ENCODE peak calls at places on chromosomes 16 and 17, in seven cellular contexts. One of them, this sample, is unnamed.

GRCh38 chr16:10788665-10789064 is 29.9 kb downstream of the TVP23A start:
- DNase-seq in cardiac fibroblast: no peak
- DNase-seq in neural progenitor cell: no peak
- DNase-seq in fibroblast of pulmonary artery: no peak
- DNase-seq in BJ: no peak
- DNase-seq in CD8-positive, alpha-beta T cell: no peak
- DNase-seq in heart right ventricle: no peak
- DNase-seq in this sample: no peak

GRCh38 chr17:57234252-57235092 is 21.9 kb upstream of the MSI2 start:
- DNase-seq in cardiac fibroblast: no peak
- DNase-seq in neural progenitor cell: peak
- DNase-seq in fibroblast of pulmonary artery: no peak
- DNase-seq in BJ: no peak
- DNase-seq in CD8-positive, alpha-beta T cell: no peak
- DNase-seq in heart right ventricle: no peak
- DNase-seq in this sample: no peak

GRCh38 chr17:9522074-9522473 is 53.5 kb downstream of the STX8 start:
- DNase-seq in cardiac fibroblast: peak
- DNase-seq in neural progenitor cell: peak
- DNase-seq in fibroblast of pulmonary artery: peak
- DNase-seq in BJ: no peak
- DNase-seq in CD8-positive, alpha-beta T cell: no peak
- DNase-seq in heart right ventricle: no peak
- DNase-seq in this sample: peak

GRCh38 chr17:76405967-76406647 is 21.7 kb downstream of the SPHK1 start:
- DNase-seq in cardiac fibroblast: peak
- DNase-seq in neural progenitor cell: no peak
- DNase-seq in fibroblast of pulmonary artery: no peak
- DNase-seq in BJ: no peak
- DNase-seq in CD8-positive, alpha-beta T cell: no peak
- DNase-seq in heart right ventricle: peak
- DNase-seq in this sample: no peak

GRCh38 chr16:54118846-54119245 is 167.7 kb downstream of the IRX3 start:
- DNase-seq in cardiac fibroblast: peak
- DNase-seq in neural progenitor cell: no peak
- DNase-seq in fibroblast of pulmonary artery: peak
- DNase-seq in BJ: no peak
- DNase-seq in CD8-positive, alpha-beta T cell: no peak
- DNase-seq in heart right ventricle: no peak
- DNase-seq in this sample: peak

GRCh38 chr17:42849451-42850157 is 1.4 kb upstream of the AOC3 start:
- DNase-seq in cardiac fibroblast: no peak
- DNase-seq in neural progenitor cell: no peak
- DNase-seq in fibroblast of pulmonary artery: no peak
- DNase-seq in BJ: no peak
- DNase-seq in CD8-positive, alpha-beta T cell: no peak
- DNase-seq in heart right ventricle: no peak
- DNase-seq in this sample: peak

GRCh38 chr17:38601539-38602351 is 4.0 kb downstream of the SRCIN1 start:
- DNase-seq in cardiac fibroblast: no peak
- DNase-seq in neural progenitor cell: peak
- DNase-seq in fibroblast of pulmonary artery: no peak
- DNase-seq in BJ: no peak
- DNase-seq in CD8-positive, alpha-beta T cell: no peak
- DNase-seq in heart right ventricle: no peak
- DNase-seq in this sample: no peak

GRCh38 chr16:31200821-31201510 is 1.6 kb downstream of the PYCARD start:
- DNase-seq in cardiac fibroblast: peak
- DNase-seq in neural progenitor cell: no peak
- DNase-seq in fibroblast of pulmonary artery: no peak
- DNase-seq in BJ: no peak
- DNase-seq in CD8-positive, alpha-beta T cell: peak
- DNase-seq in heart right ventricle: no peak
- DNase-seq in this sample: peak

GRCh38 chr16:30382398-30383015 is at the start of gene SEPTIN1:
- DNase-seq in cardiac fibroblast: no peak
- DNase-seq in neural progenitor cell: no peak
- DNase-seq in fibroblast of pulmonary artery: no peak
- DNase-seq in BJ: no peak
- DNase-seq in CD8-positive, alpha-beta T cell: peak
- DNase-seq in heart right ventricle: no peak
- DNase-seq in this sample: no peak

GRCh38 chr16:88686439-88687253 is at the start of gene SNAI3:
- DNase-seq in cardiac fibroblast: peak
- DNase-seq in neural progenitor cell: peak
- DNase-seq in fibroblast of pulmonary artery: peak
- DNase-seq in BJ: no peak
- DNase-seq in CD8-positive, alpha-beta T cell: peak
- DNase-seq in heart right ventricle: peak
- DNase-seq in this sample: peak

GRCh38 chr16:89409161-89409711 is 81.1 kb downstream of the ANKRD11 start:
- DNase-seq in cardiac fibroblast: peak
- DNase-seq in neural progenitor cell: no peak
- DNase-seq in fibroblast of pulmonary artery: peak
- DNase-seq in BJ: no peak
- DNase-seq in CD8-positive, alpha-beta T cell: peak
- DNase-seq in heart right ventricle: no peak
- DNase-seq in this sample: peak

GRCh38 chr16:25270577-25270976 is 12.9 kb upstream of the ZKSCAN2 start:
- DNase-seq in cardiac fibroblast: no peak
- DNase-seq in neural progenitor cell: no peak
- DNase-seq in fibroblast of pulmonary artery: no peak
- DNase-seq in BJ: no peak
- DNase-seq in CD8-positive, alpha-beta T cell: no peak
- DNase-seq in heart right ventricle: no peak
- DNase-seq in this sample: peak

GRCh38 chr16:1640261-1640956 is 28.2 kb downstream of the CRAMP1 start:
- DNase-seq in cardiac fibroblast: no peak
- DNase-seq in neural progenitor cell: no peak
- DNase-seq in fibroblast of pulmonary artery: no peak
- DNase-seq in BJ: no peak
- DNase-seq in CD8-positive, alpha-beta T cell: no peak
- DNase-seq in heart right ventricle: no peak
- DNase-seq in this sample: no peak

GRCh38 chr16:68752602-68753001 is 15.5 kb downstream of the CDH1 start:
- DNase-seq in cardiac fibroblast: no peak
- DNase-seq in neural progenitor cell: no peak
- DNase-seq in fibroblast of pulmonary artery: no peak
- DNase-seq in BJ: no peak
- DNase-seq in CD8-positive, alpha-beta T cell: no peak
- DNase-seq in heart right ventricle: no peak
- DNase-seq in this sample: no peak

GRCh38 chr17:7497228-7497627 is 13.1 kb downstream of the POLR2A start:
- DNase-seq in cardiac fibroblast: no peak
- DNase-seq in neural progenitor cell: no peak
- DNase-seq in fibroblast of pulmonary artery: no peak
- DNase-seq in BJ: no peak
- DNase-seq in CD8-positive, alpha-beta T cell: no peak
- DNase-seq in heart right ventricle: no peak
- DNase-seq in this sample: no peak

GRCh38 chr16:30076276-30076791 is 540 bp downstream of the PPP4C start:
- DNase-seq in cardiac fibroblast: no peak
- DNase-seq in neural progenitor cell: no peak
- DNase-seq in fibroblast of pulmonary artery: no peak
- DNase-seq in BJ: no peak
- DNase-seq in CD8-positive, alpha-beta T cell: no peak
- DNase-seq in heart right ventricle: no peak
- DNase-seq in this sample: peak

GRCh38 chr17:41394254-41395016 is 3.0 kb downstream of the KRT31 start:
- DNase-seq in cardiac fibroblast: no peak
- DNase-seq in neural progenitor cell: no peak
- DNase-seq in fibroblast of pulmonary artery: no peak
- DNase-seq in BJ: no peak
- DNase-seq in CD8-positive, alpha-beta T cell: no peak
- DNase-seq in heart right ventricle: no peak
- DNase-seq in this sample: no peak

GRCh38 chr17:16352838-16353701 is at the start of gene CENPV:
- DNase-seq in cardiac fibroblast: no peak
- DNase-seq in neural progenitor cell: peak
- DNase-seq in fibroblast of pulmonary artery: peak
- DNase-seq in BJ: no peak
- DNase-seq in CD8-positive, alpha-beta T cell: peak
- DNase-seq in heart right ventricle: peak
- DNase-seq in this sample: peak

GRCh38 chr16:49003022-49003421 is 278.6 kb downstream of the CBLN1 start:
- DNase-seq in cardiac fibroblast: no peak
- DNase-seq in neural progenitor cell: no peak
- DNase-seq in fibroblast of pulmonary artery: no peak
- DNase-seq in BJ: no peak
- DNase-seq in CD8-positive, alpha-beta T cell: no peak
- DNase-seq in heart right ventricle: no peak
- DNase-seq in this sample: no peak

GRCh38 chr16:48999034-48999433 is 282.6 kb downstream of the CBLN1 start:
- DNase-seq in cardiac fibroblast: no peak
- DNase-seq in neural progenitor cell: no peak
- DNase-seq in fibroblast of pulmonary artery: no peak
- DNase-seq in BJ: no peak
- DNase-seq in CD8-positive, alpha-beta T cell: no peak
- DNase-seq in heart right ventricle: no peak
- DNase-seq in this sample: no peak

GRCh38 chr16:48997946-48998345 is 283.7 kb downstream of the CBLN1 start:
- DNase-seq in cardiac fibroblast: no peak
- DNase-seq in neural progenitor cell: no peak
- DNase-seq in fibroblast of pulmonary artery: no peak
- DNase-seq in BJ: no peak
- DNase-seq in CD8-positive, alpha-beta T cell: no peak
- DNase-seq in heart right ventricle: no peak
- DNase-seq in this sample: no peak

GRCh38 chr16:48999508-48999907 is 282.1 kb downstream of the CBLN1 start:
- DNase-seq in cardiac fibroblast: no peak
- DNase-seq in neural progenitor cell: no peak
- DNase-seq in fibroblast of pulmonary artery: no peak
- DNase-seq in BJ: no peak
- DNase-seq in CD8-positive, alpha-beta T cell: no peak
- DNase-seq in heart right ventricle: no peak
- DNase-seq in this sample: no peak

GRCh38 chr16:49000594-49000993 is 281.0 kb downstream of the CBLN1 start:
- DNase-seq in cardiac fibroblast: no peak
- DNase-seq in neural progenitor cell: peak
- DNase-seq in fibroblast of pulmonary artery: no peak
- DNase-seq in BJ: no peak
- DNase-seq in CD8-positive, alpha-beta T cell: no peak
- DNase-seq in heart right ventricle: no peak
- DNase-seq in this sample: no peak
- TF ChIP-seq CTCF in cardiac fibroblast: peak
- TF ChIP-seq CTCF in neural progenitor cell: peak
- TF ChIP-seq CTCF in fibroblast of pulmonary artery: peak
- TF ChIP-seq CTCF in BJ: peak
- TF ChIP-seq CTCF in CD8-positive, alpha-beta T cell: no peak
- TF ChIP-seq CTCF in heart right ventricle: no peak
- TF ChIP-seq CTCF in this sample: peak

DNA sequence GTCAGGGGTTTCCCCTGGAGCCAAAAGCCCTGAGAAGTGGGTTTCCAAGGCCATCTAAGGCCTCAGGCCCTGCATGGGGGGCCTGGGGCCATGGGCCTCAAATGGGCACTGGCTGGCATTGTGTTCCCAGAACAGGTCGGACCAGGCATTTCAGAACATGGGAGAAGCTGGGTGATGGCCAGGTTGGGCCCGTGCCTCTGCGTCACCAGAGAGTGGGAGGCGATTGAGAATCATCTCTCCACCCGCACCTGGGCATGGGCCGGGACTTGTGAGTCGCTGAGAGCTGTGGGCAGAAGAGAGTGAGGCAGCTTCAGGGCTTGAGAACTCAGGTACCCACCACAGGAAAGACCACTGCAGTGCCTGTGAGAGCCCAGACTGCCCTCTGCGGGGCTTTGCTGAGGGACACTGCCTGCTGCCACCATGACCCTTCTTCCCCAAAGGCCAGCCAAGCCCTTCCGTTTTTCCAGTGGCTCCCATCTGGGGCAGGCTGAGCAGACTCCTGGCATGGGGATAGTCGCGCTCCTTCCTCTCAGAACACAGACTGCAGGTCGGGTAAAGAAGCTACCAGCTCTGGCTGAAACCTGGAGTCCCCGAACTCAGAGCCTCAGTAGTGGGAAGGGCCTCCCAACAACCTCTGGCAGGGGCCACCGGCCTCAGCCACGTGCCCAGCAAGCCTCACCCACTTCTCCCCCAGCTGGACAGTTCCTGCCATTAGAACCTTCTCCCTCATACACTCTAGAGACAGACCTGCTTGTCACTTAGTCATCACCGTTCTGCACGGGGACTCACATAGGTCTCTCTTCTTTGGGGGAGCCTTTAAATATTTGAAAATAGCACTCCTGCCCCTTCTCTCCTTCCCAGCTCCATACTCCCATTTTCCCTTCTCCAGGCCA is 1.6 kb downstream of the RAB11FIP4 start:
- DNase-seq in cardiac fibroblast: no peak
- DNase-seq in neural progenitor cell: no peak
- DNase-seq in fibroblast of pulmonary artery: no peak
- DNase-seq in BJ: no peak
- DNase-seq in CD8-positive, alpha-beta T cell: no peak
- DNase-seq in heart right ventricle: no peak
- DNase-seq in this sample: no peak
- H3K4me3 ChIP-seq in cardiac fibroblast: no peak
- H3K4me3 ChIP-seq in neural progenitor cell: no peak
- H3K4me3 ChIP-seq in fibroblast of pulmonary artery: no peak
- H3K4me3 ChIP-seq in BJ: no peak
- H3K4me3 ChIP-seq in CD8-positive, alpha-beta T cell: no peak
- H3K4me3 ChIP-seq in heart right ventricle: no peak
- H3K4me3 ChIP-seq in this sample: no peak

DNA sequence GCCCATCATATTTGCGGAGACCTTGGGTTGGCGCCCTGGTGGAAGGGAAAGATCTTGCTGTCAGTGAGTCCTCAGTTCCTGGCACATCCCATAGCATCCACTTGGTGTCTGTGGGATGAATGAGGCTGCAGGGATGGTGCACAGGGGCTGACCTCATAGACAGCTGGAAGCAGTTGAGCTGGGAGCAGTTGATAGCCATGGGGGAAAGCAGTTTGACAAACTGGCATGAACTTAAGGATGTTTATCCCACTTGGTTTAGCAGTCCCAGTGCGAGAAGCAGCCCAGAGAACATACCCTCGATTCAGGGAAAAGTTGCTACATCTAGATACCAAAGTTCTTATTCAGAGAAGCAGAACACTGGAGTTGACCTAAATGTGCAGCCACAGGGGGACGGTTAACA is 80.7 kb downstream of the SNX29 start:
- DNase-seq in cardiac fibroblast: peak
- DNase-seq in neural progenitor cell: no peak
- DNase-seq in fibroblast of pulmonary artery: peak
- DNase-seq in BJ: peak
- DNase-seq in CD8-positive, alpha-beta T cell: no peak
- DNase-seq in heart right ventricle: no peak
- DNase-seq in this sample: peak
- TF ChIP-seq CTCF in cardiac fibroblast: no peak
- TF ChIP-seq CTCF in neural progenitor cell: no peak
- TF ChIP-seq CTCF in fibroblast of pulmonary artery: no peak
- TF ChIP-seq CTCF in BJ: peak
- TF ChIP-seq CTCF in CD8-positive, alpha-beta T cell: no peak
- TF ChIP-seq CTCF in heart right ventricle: no peak
- TF ChIP-seq CTCF in this sample: peak

GRCh38 chr17:48055531-48056245 is 7.5 kb downstream of the NFE2L1 start:
- DNase-seq in cardiac fibroblast: peak
- DNase-seq in neural progenitor cell: peak
- DNase-seq in fibroblast of pulmonary artery: peak
- DNase-seq in BJ: peak
- DNase-seq in CD8-positive, alpha-beta T cell: no peak
- DNase-seq in heart right ventricle: no peak
- DNase-seq in this sample: peak
- H3K4me3 ChIP-seq in cardiac fibroblast: peak
- H3K4me3 ChIP-seq in neural progenitor cell: peak
- H3K4me3 ChIP-seq in fibroblast of pulmonary artery: peak
- H3K4me3 ChIP-seq in BJ: peak
- H3K4me3 ChIP-seq in CD8-positive, alpha-beta T cell: no peak
- H3K4me3 ChIP-seq in heart right ventricle: no peak
- H3K4me3 ChIP-seq in this sample: peak

This sample was measured in foreskin fibroblast.